ENCODE peak calls at places on chromosomes 4 and X, in seven cellular contexts. One of them, this sample, is unnamed.

GRCh38 chrX:29553542-29553941 is 661.8 kb upstream of the MAGEB2 start:
- DNase-seq in MCF 10A: no peak
- DNase-seq in body of pancreas: no peak
- DNase-seq in A549: no peak
- DNase-seq in ascending aorta: no peak
- DNase-seq in GM10248: no peak
- DNase-seq in SK-N-SH: no peak
- DNase-seq in this sample: no peak

GRCh38 chr4:153651961-153652784 is 31.9 kb upstream of the TLR2 start:
- DNase-seq in ascending aorta: no peak
- DNase-seq in SK-N-SH: no peak
- DNase-seq in MCF 10A: peak
- DNase-seq in body of pancreas: peak
- DNase-seq in GM10248: no peak
- DNase-seq in A549: no peak
- DNase-seq in this sample: peak

GRCh38 chrX:40007746-40008705 is 89.7 kb downstream of the BCOR start:
- DNase-seq in MCF 10A: no peak
- DNase-seq in A549: no peak
- DNase-seq in body of pancreas: no peak
- DNase-seq in SK-N-SH: peak
- DNase-seq in GM10248: no peak
- DNase-seq in ascending aorta: no peak
- DNase-seq in this sample: no peak

GRCh38 chr4:31058656-31059055 is 338.5 kb downstream of the PCDH7 start:
- DNase-seq in SK-N-SH: no peak
- DNase-seq in body of pancreas: no peak
- DNase-seq in MCF 10A: no peak
- DNase-seq in A549: no peak
- DNase-seq in ascending aorta: no peak
- DNase-seq in GM10248: no peak
- DNase-seq in this sample: no peak

GRCh38 chr4:161936625-161937133 is 227.1 kb downstream of the FSTL5 start:
- DNase-seq in body of pancreas: no peak
- DNase-seq in A549: peak
- DNase-seq in MCF 10A: peak
- DNase-seq in ascending aorta: no peak
- DNase-seq in GM10248: no peak
- DNase-seq in SK-N-SH: peak
- DNase-seq in this sample: no peak

GRCh38 chr4:108885211-108885610 is 122.4 kb upstream of the ETNPPL start:
- DNase-seq in SK-N-SH: no peak
- DNase-seq in body of pancreas: no peak
- DNase-seq in GM10248: no peak
- DNase-seq in MCF 10A: no peak
- DNase-seq in ascending aorta: no peak
- DNase-seq in A549: no peak
- DNase-seq in this sample: no peak

GRCh38 chrX:154030715-154031305 is 11.1 kb upstream of the IRAK1 start:
- DNase-seq in ascending aorta: no peak
- DNase-seq in body of pancreas: no peak
- DNase-seq in A549: no peak
- DNase-seq in GM10248: no peak
- DNase-seq in MCF 10A: no peak
- DNase-seq in SK-N-SH: no peak
- DNase-seq in this sample: no peak

GRCh38 chrX:130172127-130172834 is 519 bp downstream of the RAB33A start:
- DNase-seq in GM10248: no peak
- DNase-seq in ascending aorta: no peak
- DNase-seq in A549: no peak
- DNase-seq in SK-N-SH: peak
- DNase-seq in MCF 10A: no peak
- DNase-seq in body of pancreas: no peak
- DNase-seq in this sample: no peak

GRCh38 chr4:142598132-142598531 is 248.0 kb downstream of the INPP4B start:
- DNase-seq in MCF 10A: no peak
- DNase-seq in A549: no peak
- DNase-seq in SK-N-SH: no peak
- DNase-seq in body of pancreas: no peak
- DNase-seq in ascending aorta: no peak
- DNase-seq in GM10248: no peak
- DNase-seq in this sample: no peak

GRCh38 chr4:40507977-40508376 is 121.7 kb downstream of the RBM47 start:
- DNase-seq in MCF 10A: no peak
- DNase-seq in SK-N-SH: peak
- DNase-seq in A549: no peak
- DNase-seq in GM10248: no peak
- DNase-seq in body of pancreas: peak
- DNase-seq in ascending aorta: no peak
- DNase-seq in this sample: no peak
- TF ChIP-seq CTCF in MCF 10A: no peak
- TF ChIP-seq CTCF in SK-N-SH: peak
- TF ChIP-seq CTCF in A549: no peak
- TF ChIP-seq CTCF in GM10248: no peak
- TF ChIP-seq CTCF in body of pancreas: no peak
- TF ChIP-seq CTCF in ascending aorta: no peak
- TF ChIP-seq CTCF in this sample: peak

DNA sequence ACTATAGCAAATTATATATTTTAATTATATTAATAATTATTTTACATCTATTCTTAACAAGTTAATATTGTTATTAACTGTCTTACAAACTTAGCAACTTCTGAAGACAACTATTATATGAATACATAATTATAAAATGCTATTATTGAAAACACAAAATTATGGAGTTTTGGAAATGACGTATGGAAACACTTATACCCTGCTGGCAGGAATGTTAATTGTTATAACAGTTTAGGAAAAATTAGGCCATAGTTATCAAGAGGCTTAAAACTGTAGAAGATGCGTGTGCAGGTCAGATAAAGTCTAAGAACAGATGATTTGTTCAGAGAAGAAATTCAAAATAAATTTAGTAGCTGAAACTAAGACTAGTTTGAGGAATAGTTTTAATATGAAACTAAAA is 211.7 kb downstream of the FAT4 start:
- DNase-seq in body of pancreas: no peak
- DNase-seq in MCF 10A: peak
- DNase-seq in GM10248: no peak
- DNase-seq in SK-N-SH: no peak
- DNase-seq in A549: no peak
- DNase-seq in ascending aorta: no peak
- DNase-seq in this sample: no peak
- TF ChIP-seq CTCF in body of pancreas: no peak
- TF ChIP-seq CTCF in MCF 10A: peak
- TF ChIP-seq CTCF in GM10248: no peak
- TF ChIP-seq CTCF in SK-N-SH: peak
- TF ChIP-seq CTCF in A549: no peak
- TF ChIP-seq CTCF in ascending aorta: no peak
- TF ChIP-seq CTCF in this sample: no peak

GRCh38 chr4:23934915-23935314 is 45.1 kb upstream of the PPARGC1A start:
- DNase-seq in body of pancreas: peak
- DNase-seq in MCF 10A: peak
- DNase-seq in ascending aorta: peak
- DNase-seq in GM10248: no peak
- DNase-seq in SK-N-SH: no peak
- DNase-seq in A549: no peak
- DNase-seq in this sample: no peak

GRCh38 chr4:23934223-23934622 is 44.4 kb upstream of the PPARGC1A start:
- DNase-seq in MCF 10A: no peak
- DNase-seq in body of pancreas: no peak
- DNase-seq in SK-N-SH: no peak
- DNase-seq in GM10248: no peak
- DNase-seq in ascending aorta: no peak
- DNase-seq in A549: no peak
- DNase-seq in this sample: no peak

GRCh38 chr4:23931489-23931830 is 41.6 kb upstream of the PPARGC1A start:
- DNase-seq in MCF 10A: peak
- DNase-seq in body of pancreas: peak
- DNase-seq in SK-N-SH: no peak
- DNase-seq in ascending aorta: no peak
- DNase-seq in A549: no peak
- DNase-seq in GM10248: no peak
- DNase-seq in this sample: no peak

GRCh38 chr4:23932186-23932585 is 42.3 kb upstream of the PPARGC1A start:
- DNase-seq in body of pancreas: no peak
- DNase-seq in ascending aorta: no peak
- DNase-seq in A549: no peak
- DNase-seq in SK-N-SH: no peak
- DNase-seq in MCF 10A: no peak
- DNase-seq in GM10248: no peak
- DNase-seq in this sample: no peak

DNA sequence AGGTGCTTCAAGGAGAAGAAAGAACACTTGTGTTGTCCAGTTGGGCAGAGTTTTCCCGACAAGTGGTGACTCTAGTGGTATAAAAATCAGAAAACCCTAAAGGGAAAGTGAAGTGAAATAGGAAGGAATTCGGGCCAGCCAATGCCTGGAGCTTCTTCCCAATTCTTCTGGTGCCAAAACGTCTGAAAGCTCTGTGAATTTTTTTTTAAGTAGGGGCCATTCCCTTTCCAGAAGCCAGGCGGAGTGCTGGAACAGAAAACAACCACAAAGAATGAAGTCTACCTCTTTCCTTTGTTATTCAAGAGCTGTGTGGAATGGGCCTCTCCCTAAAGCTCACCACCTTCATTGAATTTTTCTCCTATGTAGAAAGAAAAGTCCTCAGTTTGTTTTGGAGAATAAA is 43.1 kb upstream of the PPARGC1A start:
- DNase-seq in MCF 10A: peak
- DNase-seq in body of pancreas: no peak
- DNase-seq in ascending aorta: no peak
- DNase-seq in SK-N-SH: no peak
- DNase-seq in GM10248: no peak
- DNase-seq in A549: no peak
- DNase-seq in this sample: no peak
- TF ChIP-seq CTCF in MCF 10A: peak
- TF ChIP-seq CTCF in body of pancreas: no peak
- TF ChIP-seq CTCF in ascending aorta: no peak
- TF ChIP-seq CTCF in SK-N-SH: no peak
- TF ChIP-seq CTCF in GM10248: no peak
- TF ChIP-seq CTCF in A549: no peak
- TF ChIP-seq CTCF in this sample: no peak

DNA sequence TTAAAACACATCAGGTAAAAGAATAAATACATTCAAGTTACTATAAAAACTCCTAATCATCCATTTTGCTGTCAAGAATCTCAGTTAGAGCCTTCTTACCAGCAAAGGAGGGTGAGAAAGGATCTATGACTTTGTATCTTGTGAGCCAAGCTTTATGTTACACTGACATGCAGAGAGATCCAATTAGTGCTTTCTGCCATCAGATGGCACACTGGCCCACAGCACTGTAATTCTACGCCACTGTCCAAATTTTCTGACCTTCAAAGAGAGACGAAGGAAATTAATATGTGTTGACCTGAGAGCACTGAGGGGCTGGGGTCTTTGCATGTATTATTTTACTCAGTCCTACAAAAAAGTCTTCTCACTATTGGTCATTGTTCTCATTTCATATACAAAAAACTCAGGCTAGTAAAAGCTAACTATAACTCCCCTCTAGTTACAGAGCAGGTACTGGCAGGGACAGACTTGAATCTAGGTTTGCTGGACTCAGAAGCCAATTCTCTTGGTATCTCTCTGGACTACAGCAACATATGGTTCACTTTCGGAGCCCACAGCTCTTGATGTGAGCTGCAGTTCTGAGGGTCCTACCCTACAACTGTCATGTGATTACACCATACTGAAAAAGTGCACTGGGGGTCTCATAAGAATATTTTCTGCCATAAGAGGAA is 157.6 kb downstream of the NR3C2 start:
- DNase-seq in ascending aorta: no peak
- DNase-seq in GM10248: no peak
- DNase-seq in body of pancreas: peak
- DNase-seq in SK-N-SH: peak
- DNase-seq in MCF 10A: peak
- DNase-seq in A549: no peak
- DNase-seq in this sample: no peak
- TF ChIP-seq CTCF in ascending aorta: no peak
- TF ChIP-seq CTCF in GM10248: no peak
- TF ChIP-seq CTCF in body of pancreas: no peak
- TF ChIP-seq CTCF in SK-N-SH: peak
- TF ChIP-seq CTCF in MCF 10A: peak
- TF ChIP-seq CTCF in A549: no peak
- TF ChIP-seq CTCF in this sample: no peak

GRCh38 chr4:169312690-169313422 is 42.1 kb upstream of the SH3RF1 start:
- DNase-seq in MCF 10A: no peak
- DNase-seq in ascending aorta: no peak
- DNase-seq in A549: no peak
- DNase-seq in GM10248: no peak
- DNase-seq in body of pancreas: no peak
- DNase-seq in SK-N-SH: no peak
- DNase-seq in this sample: no peak

GRCh38 chr4:169313732-169314131 is 43.0 kb upstream of the SH3RF1 start:
- DNase-seq in GM10248: no peak
- DNase-seq in ascending aorta: no peak
- DNase-seq in SK-N-SH: no peak
- DNase-seq in body of pancreas: no peak
- DNase-seq in MCF 10A: no peak
- DNase-seq in A549: no peak
- DNase-seq in this sample: no peak

GRCh38 chr4:169314906-169315305 is 44.1 kb upstream of the SH3RF1 start:
- DNase-seq in MCF 10A: peak
- DNase-seq in GM10248: no peak
- DNase-seq in SK-N-SH: peak
- DNase-seq in ascending aorta: peak
- DNase-seq in A549: peak
- DNase-seq in body of pancreas: peak
- DNase-seq in this sample: no peak

GRCh38 chr4:169309326-169309967 is 38.7 kb upstream of the SH3RF1 start:
- DNase-seq in GM10248: no peak
- DNase-seq in ascending aorta: no peak
- DNase-seq in body of pancreas: no peak
- DNase-seq in SK-N-SH: no peak
- DNase-seq in A549: no peak
- DNase-seq in MCF 10A: no peak
- DNase-seq in this sample: no peak

GRCh38 chr4:169311643-169312365 is 41.0 kb upstream of the SH3RF1 start:
- DNase-seq in GM10248: peak
- DNase-seq in MCF 10A: peak
- DNase-seq in A549: peak
- DNase-seq in SK-N-SH: peak
- DNase-seq in body of pancreas: peak
- DNase-seq in ascending aorta: no peak
- DNase-seq in this sample: no peak
- TF ChIP-seq CTCF in GM10248: peak
- TF ChIP-seq CTCF in MCF 10A: peak
- TF ChIP-seq CTCF in A549: peak
- TF ChIP-seq CTCF in SK-N-SH: peak
- TF ChIP-seq CTCF in body of pancreas: peak
- TF ChIP-seq CTCF in ascending aorta: peak
- TF ChIP-seq CTCF in this sample: peak

GRCh38 chr4:6779667-6780565 is 2.6 kb upstream of the KIAA0232 start:
- DNase-seq in MCF 10A: no peak
- DNase-seq in ascending aorta: peak
- DNase-seq in body of pancreas: no peak
- DNase-seq in A549: no peak
- DNase-seq in GM10248: no peak
- DNase-seq in SK-N-SH: no peak
- DNase-seq in this sample: no peak
- TF ChIP-seq CTCF in MCF 10A: no peak
- TF ChIP-seq CTCF in ascending aorta: no peak
- TF ChIP-seq CTCF in body of pancreas: no peak
- TF ChIP-seq CTCF in A549: no peak
- TF ChIP-seq CTCF in GM10248: no peak
- TF ChIP-seq CTCF in SK-N-SH: no peak
- TF ChIP-seq CTCF in this sample: no peak

This sample was measured in CD14-positive monocyte.